ENCODE peak calls at places on chromosomes 12 and 14, in eight cellular contexts. A is ELR; V is transverse colon; W is ecto neural progenitor cell; F is stimulated activated CD4-positive, alpha-beta T cell treated with anti-CD3 and anti-CD28 coated beads, Interleukin-12 subunit alpha, Interleukin-12 subunit beta, amount 100 ng/mL, for 4 hours; K is T-helper 2 cell; H is WERI-Rb-1; O is T-helper 1 cell. D is an unnamed sample.

GRCh38 chr12:29072631-29073030 is 76.4 kb upstream of the FAR2 start:
- DNase-seq in A (peak; percentile 9), V (no peak), W (no peak), F (no peak), K (no peak), H (no peak), O (no peak), D (no peak)

GRCh38 chr12:49821375-49822287 is 6.6 kb downstream of the NCKAP5L start:
- DNase-seq in A (no peak), V (no peak), W (no peak), F (no peak), K (no peak), H (no peak), O (no peak), D (no peak)

GRCh38 chr12:51779876-51780275 is 68.6 kb downstream of the FIGNL2 start:
- DNase-seq in A (no peak), V (no peak), W (no peak), F (no peak), K (no peak), H (no peak), O (no peak), D (no peak)

GRCh38 chr12:132389066-132389465 is 59.7 kb upstream of the GALNT9 start:
- DNase-seq in A (no peak), V (no peak), W (no peak), F (no peak), K (no peak), H (no peak), O (no peak), D (no peak)

GRCh38 chr14:71764701-71765347 is 167.4 kb upstream of the RGS6 start:
- DNase-seq in A (no peak), V (no peak), W (no peak), F (no peak), K (no peak), H (peak; percentile 89), O (no peak), D (no peak)

GRCh38 chr14:92341791-92342190 is 18.8 kb downstream of the SLC24A4 start:
- DNase-seq in A (no peak), V (no peak), W (no peak), F (peak; percentile 15), K (no peak), H (no peak), O (no peak), D (no peak)

GRCh38 chr12:27622436-27623185 is 73.6 kb upstream of the REP15 start:
- DNase-seq in A (peak; percentile 56), V (no peak), W (no peak), F (no peak), K (no peak), H (no peak), O (no peak), D (no peak)

GRCh38 chr12:45223868-45224267 is 8.0 kb downstream of the ANO6 start:
- DNase-seq in A (no peak), V (no peak), W (no peak), F (no peak), K (no peak), H (no peak), O (no peak), D (no peak)

GRCh38 chr14:81363746-81364400 is 36.3 kb downstream of the STON2 start:
- DNase-seq in A (no peak), V (no peak), W (no peak), F (no peak), K (no peak), H (peak; percentile 18), O (no peak), D (no peak)

GRCh38 chr12:92926549-92926948 is 2.5 kb downstream of the EEA1 start:
- DNase-seq in A (no peak), V (no peak), W (no peak), F (no peak), K (no peak), H (no peak), O (no peak), D (no peak)

GRCh38 chr12:29316772-29317171 is 64.2 kb downstream of the ERGIC2 start:
- DNase-seq in A (peak; percentile 37), V (no peak), W (no peak), F (no peak), K (no peak), H (no peak), O (no peak), D (no peak)

GRCh38 chr14:68664225-68664681 is 128.6 kb downstream of the ZFP36L1 start:
- DNase-seq in A (no peak), V (no peak), W (peak; percentile 14), F (no peak), K (peak; percentile 82), H (no peak), O (no peak), D (no peak)

GRCh38 chr14:89304972-89305703 is 111.9 kb downstream of the FOXN3 start:
- DNase-seq in A (peak; percentile 12), V (peak; percentile 24), W (no peak), F (no peak), K (no peak), H (no peak), O (no peak), D (peak; percentile 40)

GRCh38 chr14:68768316-68768715 is 24.6 kb downstream of the ZFP36L1 start:
- DNase-seq in A (no peak), V (no peak), W (no peak), F (no peak), K (no peak), H (no peak), O (no peak), D (no peak)

GRCh38 chr12:5499566-5500325 is 67.8 kb downstream of the NTF3 start:
- DNase-seq in A (peak; percentile 53), V (peak; percentile 54), W (no peak), F (no peak), K (no peak), H (no peak), O (no peak), D (no peak)

GRCh38 chr14:54169254-54169924 is 212.8 kb upstream of the BMP4 start:
- DNase-seq in A (peak; percentile 57), V (no peak), W (no peak), F (no peak), K (peak; percentile 75), H (no peak), O (no peak), D (no peak)

GRCh38 chr12:47838286-47838931 is 18.7 kb upstream of the HDAC7 start:
- DNase-seq in A (peak; percentile 67), V (no peak), W (no peak), F (no peak), K (peak; percentile 46), H (peak; percentile 49), O (no peak), D (no peak)

GRCh38 chr14:22200977-22201605 is 387.9 kb downstream of the DAD1 start:
- DNase-seq in A (peak; percentile 50), V (no peak), W (no peak), F (no peak), K (peak; percentile 72), H (no peak), O (no peak), D (no peak)

GRCh38 chr14:68975667-68976066 is 3.4 kb downstream of the ACTN1 start:
- DNase-seq in A (peak; percentile 73), V (no peak), W (no peak), F (no peak), K (no peak), H (no peak), O (no peak), D (no peak)

GRCh38 chr12:121955258-121956040 is 37.1 kb downstream of the CFAP251 start:
- DNase-seq in A (peak; percentile 57), V (no peak), W (no peak), F (no peak), K (no peak), H (no peak), O (no peak), D (no peak)

GRCh38 chr12:124620606-124621295 is 53.3 kb upstream of the NCOR2 start:
- DNase-seq in A (peak; percentile 22), V (no peak), W (no peak), F (no peak), K (no peak), H (peak; percentile 24), O (no peak), D (no peak)

GRCh38 chr12:71942259-71942658 is 3.6 kb downstream of the TPH2 start:
- DNase-seq in A (no peak), V (no peak), W (no peak), F (no peak), K (no peak), H (no peak), O (no peak), D (no peak)

GRCh38 chr14:29156096-29156495 is 389.5 kb downstream of the FOXG1 start:
- DNase-seq in A (no peak), V (no peak), W (no peak), F (no peak), K (no peak), H (no peak), O (no peak), D (no peak)

GRCh38 chr12:6701078-6701768 is 608 bp upstream of the PIANP start:
- DNase-seq in A (peak; percentile 41), V (no peak), W (peak; percentile 58), F (no peak), K (no peak), H (no peak), O (no peak), D (no peak)

GRCh38 chr12:94982456-94982855 is 21.0 kb downstream of the NDUFA12 start:
- DNase-seq in A (no peak), V (no peak), W (no peak), F (no peak), K (no peak), H (no peak), O (no peak), D (no peak)

GRCh38 chr12:110104188-110104969 is 19.8 kb upstream of the IFT81 start:
- DNase-seq in A (no peak), V (no peak), W (no peak), F (no peak), K (no peak), H (no peak), O (no peak), D (no peak)

GRCh38 chr12:1796515-1797010 is 23.8 kb upstream of the LRTM2 start:
- DNase-seq in A (peak; percentile 56), V (peak; percentile 64), W (peak; percentile 55), F (no peak), K (peak; percentile 67), H (no peak), O (peak; percentile 34), D (peak; percentile 60)

GRCh38 chr12:79737875-79738718 is 47.3 kb upstream of the PAWR start:
- DNase-seq in A (peak; percentile 82), V (peak; percentile 57), W (no peak), F (no peak), K (peak; percentile 54), H (peak; percentile 42), O (no peak), D (no peak)

GRCh38 chr14:59004012-59004411 is 184.5 kb upstream of the DAAM1 start:
- DNase-seq in A (no peak), V (no peak), W (no peak), F (no peak), K (no peak), H (no peak), O (no peak), D (no peak)

GRCh38 chr12:121576851-121577391 is 3.9 kb downstream of the KDM2B start:
- DNase-seq in A (peak; percentile 95), V (no peak), W (peak; percentile 92), F (no peak), K (no peak), H (peak; percentile 25), O (no peak), D (no peak)

GRCh38 chr14:104694991-104695659 is 5.7 kb downstream of the INF2 start:
- DNase-seq in A (no peak), V (peak; percentile 33), W (no peak), F (no peak), K (peak; percentile 79), H (no peak), O (no peak), D (no peak)

GRCh38 chr12:122947352-122947792 is 18.9 kb downstream of the ABCB9 start:
- DNase-seq in A (no peak), V (peak; percentile 72), W (no peak), F (no peak), K (no peak), H (peak; percentile 39), O (no peak), D (peak; percentile 25)

GRCh38 chr12:82593901-82594396 is 92.8 kb upstream of the TMTC2 start:
- DNase-seq in A (no peak), V (no peak), W (no peak), F (no peak), K (no peak), H (no peak), O (no peak), D (no peak)

GRCh38 chr14:95533391-95533821 is 1.4 kb upstream of the GLRX5 start:
- DNase-seq in A (peak; percentile 63), V (no peak), W (no peak), F (no peak), K (peak; percentile 54), H (peak; percentile 26), O (no peak), D (no peak)

D was measured in activated B cell treated with CpG ODN at 0.5 μM for 24 hours.